ENCODE peak calls at places on chromosomes 7 and 10, in seven cellular contexts. G is OCI-LY7, P is PC-3, W is tibial nerve, F is AG04450, V is fibroblast of lung, D is uterus. T is an unnamed sample. For H3K9me3, the result is how much of the 10 kb centered on the place peaks cover.

GRCh38 chr7:102993532-102994029 is 80.8 kb downstream of the LRRC17 start:
- DNase-seq in P (no peak), D (no peak), G (no peak), F (peak), V (peak), W (no peak), T (no peak)

GRCh38 chr7:68155676-68156075 is 1159.0 kb downstream of the TYW1 start:
- DNase-seq in F (no peak), V (no peak), P (no peak), D (no peak), G (no peak), W (no peak), T (no peak)

GRCh38 chr7:8433477-8434289 is at the start of gene NXPH1:
- DNase-seq in F (no peak), G (no peak), P (no peak), V (no peak), D (no peak), W (no peak), T (no peak)

GRCh38 chr10:24848169-24848688 is 104.2 kb downstream of the PRTFDC1 start:
- DNase-seq in V (no peak), D (no peak), F (no peak), P (no peak), G (no peak), W (no peak), T (no peak)

GRCh38 chr10:30747633-30748032 is 118.1 kb upstream of the LYZL2 start:
- DNase-seq in W (no peak), G (no peak), V (peak), F (peak), D (no peak), P (peak), T (no peak)

GRCh38 chr7:34133983-34134782 is 228.8 kb downstream of the BMPER start:
- DNase-seq in V (peak), W (peak), G (peak), F (peak), P (peak), D (peak), T (peak)

GRCh38 chr7:11237742-11238141 is 264.1 kb downstream of the PHF14 start:
- DNase-seq in G (no peak), F (no peak), D (no peak), P (no peak), V (no peak), W (no peak), T (no peak)

GRCh38 chr10:45100429-45100828 is 99.7 kb downstream of the ZNF22 start:
- DNase-seq in P (no peak), V (no peak), D (no peak), F (no peak), G (no peak), W (no peak), T (no peak)

GRCh38 chr10:91891285-91892001 is 17.8 kb downstream of the FGFBP3 start:
- DNase-seq in D (no peak), G (no peak), P (peak), F (no peak), V (peak), W (no peak), T (no peak)

GRCh38 chr10:100562008-100562672 is 26.4 kb downstream of the HIF1AN start:
- DNase-seq in G (no peak), V (peak), F (no peak), W (no peak), P (peak), D (peak), T (no peak)

GRCh38 chr10:132305654-132306340 is 2.0 kb downstream of the STK32C start:
- DNase-seq in V (no peak), G (no peak), P (no peak), D (no peak), F (no peak), W (no peak), T (no peak)

GRCh38 chr7:5177060-5177459 is 13.0 kb upstream of the WIPI2 start:
- DNase-seq in F (peak), G (no peak), W (no peak), V (peak), D (peak), P (peak), T (peak)

GRCh38 chr7:26477381-26477780 is 185.7 kb downstream of the SNX10 start:
- DNase-seq in V (no peak), D (no peak), F (no peak), P (no peak), G (no peak), W (no peak), T (no peak)

GRCh38 chr7:28778781-28779180 is 179.3 kb downstream of the TRIL start:
- DNase-seq in P (peak), G (no peak), F (no peak), W (no peak), V (no peak), D (no peak), T (no peak)

GRCh38 chr10:49408437-49409306 is 12.8 kb upstream of the DRGX start:
- DNase-seq in V (no peak), G (peak), P (peak), D (no peak), W (no peak), F (no peak), T (peak)

GRCh38 chr10:48982584-48982983 is 42.9 kb upstream of the LRRC18 start:
- DNase-seq in G (no peak), F (no peak), D (no peak), W (no peak), V (no peak), P (no peak), T (no peak)

GRCh38 chr10:47378606-47379444 is 5.3 kb downstream of the ZNF488 start:
- DNase-seq in P (no peak), W (no peak), V (no peak), F (no peak), D (no peak), G (no peak), T (peak)

GRCh38 chr7:36207451-36208291 is 54.6 kb downstream of the EEPD1 start:
- DNase-seq in F (peak), G (no peak), D (peak), P (peak), W (peak), V (peak), T (peak)

GRCh38 chr10:132299381-132300336 is 8.1 kb downstream of the STK32C start:
- DNase-seq in F (no peak), P (no peak), G (no peak), V (no peak), W (no peak), D (peak), T (no peak)

GRCh38 chr7:33751395-33751794 is 153.9 kb upstream of the BMPER start:
- DNase-seq in W (no peak), F (no peak), V (no peak), G (no peak), P (no peak), D (no peak), T (no peak)

GRCh38 chr10:21519327-21519933 is 6.1 kb downstream of the SKIDA1 start:
- DNase-seq in P (no peak), F (no peak), D (no peak), V (peak), W (no peak), G (no peak), T (no peak)

GRCh38 chr10:99999319-100000108 is 10.2 kb downstream of the DNMBP start:
- DNase-seq in F (no peak), W (no peak), G (no peak), V (no peak), P (no peak), D (no peak), T (no peak)

GRCh38 chr7:151307536-151307935 is 34.1 kb upstream of the NUB1 start:
- DNase-seq in V (no peak), W (no peak), D (no peak), G (no peak), F (no peak), P (no peak), T (peak)

GRCh38 chr7:64045301-64046040 is at the start of gene ZNF727:
- DNase-seq in P (no peak), D (peak), W (peak), V (no peak), G (no peak), F (no peak), T (peak)

GRCh38 chr10:88489107-88489506 is 94.0 kb downstream of the RNLS start:
- DNase-seq in W (no peak), P (no peak), G (no peak), V (no peak), F (no peak), D (no peak), T (no peak)
- H3K9me3 ChIP-seq in W (under half), P (under half), G (under half), V (under half), F (under half), D (under half), T (under half)

GRCh38 chr10:18984531-18984930 is 64.1 kb upstream of the MALRD1 start:
- DNase-seq in G (no peak), P (no peak), V (peak), W (no peak), F (no peak), D (no peak), T (no peak)

GRCh38 chr10:18976681-18977251 is 71.8 kb upstream of the MALRD1 start:
- DNase-seq in W (no peak), V (no peak), D (no peak), P (no peak), G (no peak), F (no peak), T (no peak)

GRCh38 chr10:18980084-18980629 is 68.4 kb upstream of the MALRD1 start:
- DNase-seq in G (no peak), P (no peak), V (no peak), W (no peak), D (no peak), F (no peak), T (no peak)
- H3K9me3 ChIP-seq in G (under half), P (under half), V (under half), W (under half), D (under half), F (under half), T (under half)

GRCh38 chr7:70402069-70402468 is 729.9 kb upstream of the GALNT17 start:
- DNase-seq in F (no peak), G (no peak), V (no peak), W (no peak), P (no peak), D (no peak), T (no peak)
- H3K9me3 ChIP-seq in F (under half), G (under half), V (under half), W (under half), P (under half), D (under half), T (under half)

GRCh38 chr7:158260567-158261361 is 326.9 kb downstream of the PTPRN2 start:
- DNase-seq in W (no peak), G (no peak), P (no peak), V (no peak), F (no peak), D (no peak), T (no peak)

GRCh38 chr7:158262284-158263109 is 325.1 kb downstream of the PTPRN2 start:
- DNase-seq in G (no peak), V (no peak), P (no peak), D (no peak), F (no peak), W (no peak), T (no peak)

GRCh38 chr7:158263110-158263963 is 324.3 kb downstream of the PTPRN2 start:
- DNase-seq in F (no peak), P (no peak), V (no peak), D (no peak), W (no peak), G (no peak), T (no peak)

GRCh38 chr7:158259671-158260423 is 327.8 kb downstream of the PTPRN2 start:
- DNase-seq in V (no peak), P (no peak), G (no peak), F (no peak), D (no peak), W (no peak), T (no peak)

DNA sequence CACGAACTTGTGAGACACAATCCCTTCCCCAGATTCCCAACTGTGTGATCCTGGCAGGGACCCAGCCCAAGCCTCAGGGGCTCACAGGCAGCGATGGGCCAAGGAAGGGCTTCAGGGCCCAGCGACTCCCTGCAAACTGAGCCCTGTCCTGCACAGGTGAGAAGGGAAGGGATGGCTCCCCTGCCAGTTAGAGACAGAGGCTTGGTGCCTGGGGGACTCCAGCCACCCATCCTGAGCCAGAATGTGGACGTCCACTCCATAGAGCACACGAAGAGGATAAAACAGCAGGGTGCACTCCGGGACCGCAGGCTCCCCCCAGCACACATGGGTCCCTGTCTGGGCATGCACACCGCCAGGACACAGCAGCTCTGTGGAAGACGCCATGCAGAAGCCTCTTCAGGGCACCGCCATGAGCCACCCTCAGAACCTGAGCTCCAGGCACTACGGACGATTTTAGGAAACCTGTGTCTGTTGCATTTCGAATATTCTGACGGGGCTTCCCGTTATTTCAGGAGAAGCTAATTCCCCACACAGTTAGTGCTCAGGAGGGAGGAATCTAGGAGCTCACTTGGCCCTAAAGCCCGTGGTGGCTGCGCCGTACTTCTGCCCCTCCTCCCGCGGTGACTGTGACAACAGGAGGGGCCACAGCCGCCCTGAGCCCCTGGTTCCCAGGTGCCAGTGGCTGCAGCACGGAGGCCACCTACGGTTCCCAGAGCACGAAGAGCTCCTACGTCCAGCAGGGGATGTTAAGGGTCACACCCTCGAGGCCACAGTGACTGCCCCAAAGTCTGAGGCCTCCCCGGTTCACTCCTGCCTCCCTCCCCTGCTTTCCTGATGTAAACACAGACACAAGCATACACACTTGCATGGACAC is 326.0 kb downstream of the PTPRN2 start:
- DNase-seq in F (no peak), P (no peak), V (no peak), W (no peak), D (no peak), G (no peak), T (no peak)
- H3K9me3 ChIP-seq in F (half or more), P (under half), V (under half), W (under half), D (under half), G (under half), T (under half)

DNA sequence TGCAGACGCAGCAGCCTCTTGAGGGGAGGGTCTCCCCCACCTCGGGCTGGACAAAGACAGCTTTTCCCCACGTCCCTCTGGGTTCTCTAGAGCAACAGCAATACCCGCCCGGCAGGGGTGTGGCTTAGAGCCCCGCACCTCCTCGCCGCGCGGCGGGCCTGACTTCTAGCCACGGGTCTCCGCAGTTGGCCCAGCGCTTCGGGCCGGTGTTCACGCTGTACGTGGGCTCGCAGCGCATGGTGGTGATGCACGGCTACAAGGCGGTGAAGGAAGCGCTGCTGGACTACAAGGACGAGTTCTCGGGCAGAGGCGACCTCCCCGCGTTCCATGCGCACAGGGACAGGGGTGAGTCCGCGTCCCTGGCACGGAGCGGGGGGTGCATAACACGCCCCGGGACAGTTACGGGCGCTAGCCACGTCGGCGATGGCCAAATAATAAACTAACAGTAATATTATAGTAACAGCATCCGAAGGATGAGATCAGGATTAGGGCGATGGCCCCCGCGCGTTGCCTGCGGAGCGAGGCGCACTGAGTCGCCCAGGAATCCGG is 1.2 kb downstream of the CYP2E1 start:
- DNase-seq in G (no peak), V (peak), W (no peak), P (peak), D (no peak), F (no peak), T (no peak)
- H3K9me3 ChIP-seq in G (under half), V (under half), W (under half), P (under half), D (under half), F (under half), T (under half)

GRCh38 chr7:53609185-53609584 is 573.8 kb downstream of the POM121L12 start:
- DNase-seq in G (no peak), F (no peak), D (no peak), P (no peak), W (no peak), V (no peak), T (no peak)
- H3K9me3 ChIP-seq in G (under half), F (under half), D (under half), P (under half), W (under half), V (under half), T (under half)

T was measured in right atrium auricular region.